ENCODE peak calls at places on chromosomes 4 and X, in eight cellular contexts. L, I, O, V, F, P, M and B are unnamed samples.

GRCh38 chr4:80125252-80126177 is 52.5 kb upstream of the ANTXR2 start:
- DNase-seq in V (no peak), M (peak), F (no peak), P (peak), I (no peak), L (peak), O (peak), B (peak)

GRCh38 chr4:152965614-152966013 is 29.5 kb downstream of the FHDC1 start:
- DNase-seq in L (no peak), P (no peak), F (no peak), M (no peak), V (no peak), O (no peak), I (no peak), B (no peak)

GRCh38 chr4:30103455-30103854 is 616.7 kb upstream of the PCDH7 start:
- DNase-seq in F (no peak), P (no peak), V (no peak), L (no peak), O (no peak), M (no peak), I (no peak), B (peak)

GRCh38 chrX:105822138-105823091 is at the start of gene NRK:
- DNase-seq in M (no peak), V (no peak), I (peak), L (peak), F (no peak), O (no peak), P (no peak), B (no peak)

GRCh38 chr4:36163198-36163597 is 81.1 kb downstream of the ARAP2 start:
- DNase-seq in L (no peak), V (no peak), P (no peak), I (no peak), O (no peak), M (no peak), F (no peak), B (no peak)

GRCh38 chr4:19999331-19999730 is 252.4 kb upstream of the SLIT2 start:
- DNase-seq in V (no peak), P (no peak), M (no peak), F (no peak), I (no peak), L (no peak), O (peak), B (no peak)

GRCh38 chrX:38561951-38562719 is 793 bp downstream of the TSPAN7 start:
- DNase-seq in F (peak), O (peak), V (peak), L (peak), P (no peak), I (peak), M (no peak), B (no peak)

GRCh38 chr4:1080961-1081688 is 32.2 kb downstream of the RNF212 start:
- DNase-seq in L (no peak), F (no peak), M (no peak), P (no peak), V (no peak), O (no peak), I (peak), B (peak)

GRCh38 chr4:86223472-86223871 is 136.4 kb downstream of the MAPK10 start:
- DNase-seq in I (peak), L (no peak), O (no peak), P (no peak), V (no peak), F (no peak), M (peak), B (peak)

GRCh38 chr4:149781150-149781549 is 34.5 kb downstream of the IQCM start:
- DNase-seq in V (no peak), M (no peak), F (no peak), O (no peak), L (no peak), I (no peak), P (peak), B (peak)

GRCh38 chr4:94357624-94358023 is 15.0 kb upstream of the HPGDS start:
- DNase-seq in F (no peak), M (no peak), V (no peak), P (no peak), I (no peak), L (no peak), O (no peak), B (no peak)

GRCh38 chrX:151393514-151393913 is 3.5 kb upstream of the VMA21 start:
- DNase-seq in I (peak), F (no peak), P (no peak), L (no peak), M (peak), V (no peak), O (no peak), B (no peak)